ENCODE peak calls at places on chromosomes 4 and X, in nine cellular contexts. One of them, this sample, is unnamed.

GRCh38 chr4:107349266-107349665 is 313.2 kb upstream of the DKK2 start:
- DNase-seq in tibial nerve: no peak
- DNase-seq in body of pancreas: no peak
- DNase-seq in spleen: no peak
- DNase-seq in endothelial cell of umbilical vein: no peak
- DNase-seq in heart left ventricle: no peak
- DNase-seq in suprapubic skin: no peak
- DNase-seq in stomach: no peak
- DNase-seq in thyroid gland: no peak
- DNase-seq in this sample: no peak

GRCh38 chr4:123312951-123313592 is 83.5 kb upstream of the SPRY1 start:
- DNase-seq in tibial nerve: no peak
- DNase-seq in body of pancreas: no peak
- DNase-seq in spleen: no peak
- DNase-seq in endothelial cell of umbilical vein: no peak
- DNase-seq in heart left ventricle: no peak
- DNase-seq in suprapubic skin: no peak
- DNase-seq in stomach: no peak
- DNase-seq in thyroid gland: no peak
- DNase-seq in this sample: no peak

GRCh38 chr4:185726931-185727330 is 85.1 kb downstream of the SORBS2 start:
- DNase-seq in tibial nerve: no peak
- DNase-seq in body of pancreas: peak; percentile 55
- DNase-seq in spleen: no peak
- DNase-seq in endothelial cell of umbilical vein: no peak
- DNase-seq in heart left ventricle: no peak
- DNase-seq in suprapubic skin: no peak
- DNase-seq in stomach: no peak
- DNase-seq in thyroid gland: no peak
- DNase-seq in this sample: no peak

GRCh38 chr4:7242766-7243165 is 50.4 kb downstream of the SORCS2 start:
- DNase-seq in tibial nerve: no peak
- DNase-seq in body of pancreas: no peak
- DNase-seq in spleen: no peak
- DNase-seq in endothelial cell of umbilical vein: no peak
- DNase-seq in heart left ventricle: peak; percentile 42
- DNase-seq in suprapubic skin: no peak
- DNase-seq in stomach: no peak
- DNase-seq in thyroid gland: no peak
- DNase-seq in this sample: no peak

GRCh38 chrX:30971761-30972603 is 82.9 kb upstream of the TAB3 start:
- DNase-seq in tibial nerve: no peak
- DNase-seq in body of pancreas: peak; percentile 35
- DNase-seq in spleen: no peak
- DNase-seq in endothelial cell of umbilical vein: peak; percentile 23
- DNase-seq in heart left ventricle: no peak
- DNase-seq in suprapubic skin: no peak
- DNase-seq in stomach: peak; percentile 35
- DNase-seq in thyroid gland: peak; percentile 11
- DNase-seq in this sample: no peak

GRCh38 chr4:169619518-169619957 is 840 bp upstream of the CLCN3 start:
- DNase-seq in tibial nerve: peak; percentile 39
- DNase-seq in body of pancreas: peak; percentile 79
- DNase-seq in spleen: peak; percentile 80
- DNase-seq in endothelial cell of umbilical vein: peak; percentile 73
- DNase-seq in heart left ventricle: no peak
- DNase-seq in suprapubic skin: no peak
- DNase-seq in stomach: peak; percentile 67
- DNase-seq in thyroid gland: peak; percentile 57
- DNase-seq in this sample: peak; percentile 40

GRCh38 chr4:171002246-171002645 is 811.0 kb upstream of the GALNTL6 start:
- DNase-seq in tibial nerve: no peak
- DNase-seq in body of pancreas: no peak
- DNase-seq in spleen: no peak
- DNase-seq in endothelial cell of umbilical vein: no peak
- DNase-seq in heart left ventricle: no peak
- DNase-seq in suprapubic skin: no peak
- DNase-seq in stomach: no peak
- DNase-seq in thyroid gland: no peak
- DNase-seq in this sample: no peak

GRCh38 chr4:3642056-3642630 is 109.9 kb upstream of the LRPAP1 start:
- DNase-seq in tibial nerve: no peak
- DNase-seq in body of pancreas: no peak
- DNase-seq in spleen: peak; percentile 54
- DNase-seq in endothelial cell of umbilical vein: no peak
- DNase-seq in heart left ventricle: peak; percentile 34
- DNase-seq in suprapubic skin: no peak
- DNase-seq in stomach: no peak
- DNase-seq in thyroid gland: no peak
- DNase-seq in this sample: no peak

GRCh38 chr4:94409375-94409679 is 42.4 kb upstream of the PDLIM5 start:
- DNase-seq in tibial nerve: no peak
- DNase-seq in body of pancreas: no peak
- DNase-seq in spleen: no peak
- DNase-seq in endothelial cell of umbilical vein: no peak
- DNase-seq in heart left ventricle: no peak
- DNase-seq in suprapubic skin: no peak
- DNase-seq in stomach: no peak
- DNase-seq in thyroid gland: no peak
- DNase-seq in this sample: no peak

GRCh38 chrX:46704767-46705386 is 54.0 kb downstream of the SLC9A7 start:
- DNase-seq in tibial nerve: no peak
- DNase-seq in body of pancreas: no peak
- DNase-seq in spleen: no peak
- DNase-seq in endothelial cell of umbilical vein: peak; percentile 39
- DNase-seq in heart left ventricle: no peak
- DNase-seq in suprapubic skin: no peak
- DNase-seq in stomach: no peak
- DNase-seq in thyroid gland: no peak
- DNase-seq in this sample: no peak

GRCh38 chrX:153475751-153476281 is 5.4 kb upstream of the HAUS7 start:
- DNase-seq in tibial nerve: no peak
- DNase-seq in body of pancreas: no peak
- DNase-seq in spleen: no peak
- DNase-seq in endothelial cell of umbilical vein: no peak
- DNase-seq in heart left ventricle: no peak
- DNase-seq in suprapubic skin: no peak
- DNase-seq in stomach: no peak
- DNase-seq in thyroid gland: no peak
- DNase-seq in this sample: no peak
- H3K27ac ChIP-seq in tibial nerve: no peak overlapping the region
- H3K27ac ChIP-seq in body of pancreas: no peak overlapping the region
- H3K27ac ChIP-seq in spleen: no peak overlapping the region
- H3K27ac ChIP-seq in endothelial cell of umbilical vein: peak overlapping the region; percentile 73
- H3K27ac ChIP-seq in heart left ventricle: peak overlapping the region; percentile 70
- H3K27ac ChIP-seq in suprapubic skin: no peak overlapping the region
- H3K27ac ChIP-seq in stomach: no peak overlapping the region
- H3K27ac ChIP-seq in thyroid gland: no peak overlapping the region
- H3K27ac ChIP-seq in this sample: no peak overlapping the region

GRCh38 chr4:139171878-139172691 is 4.9 kb downstream of the ELF2 start:
- DNase-seq in tibial nerve: no peak
- DNase-seq in body of pancreas: no peak
- DNase-seq in spleen: no peak
- DNase-seq in endothelial cell of umbilical vein: no peak
- DNase-seq in heart left ventricle: no peak
- DNase-seq in suprapubic skin: no peak
- DNase-seq in stomach: no peak
- DNase-seq in thyroid gland: no peak
- DNase-seq in this sample: no peak

GRCh38 chr4:139175647-139176298 is 1.2 kb downstream of the ELF2 start:
- DNase-seq in tibial nerve: no peak
- DNase-seq in body of pancreas: no peak
- DNase-seq in spleen: no peak
- DNase-seq in endothelial cell of umbilical vein: no peak
- DNase-seq in heart left ventricle: no peak
- DNase-seq in suprapubic skin: no peak
- DNase-seq in stomach: no peak
- DNase-seq in thyroid gland: no peak
- DNase-seq in this sample: no peak

GRCh38 chr4:139177888-139178609 is 1.0 kb upstream of the ELF2 start:
- DNase-seq in tibial nerve: peak; percentile 91
- DNase-seq in body of pancreas: peak; percentile 97
- DNase-seq in spleen: peak; percentile 98
- DNase-seq in endothelial cell of umbilical vein: peak; percentile 96
- DNase-seq in heart left ventricle: peak; percentile 97
- DNase-seq in suprapubic skin: peak; percentile 96
- DNase-seq in stomach: peak; percentile 96
- DNase-seq in thyroid gland: peak; percentile 96
- DNase-seq in this sample: peak; percentile 93

GRCh38 chr4:139176299-139177048 is 544 bp downstream of the ELF2 start:
- DNase-seq in tibial nerve: peak; percentile 77
- DNase-seq in body of pancreas: peak; percentile 86
- DNase-seq in spleen: peak; percentile 95
- DNase-seq in endothelial cell of umbilical vein: peak; percentile 84
- DNase-seq in heart left ventricle: peak; percentile 93
- DNase-seq in suprapubic skin: peak; percentile 92
- DNase-seq in stomach: peak; percentile 91
- DNase-seq in thyroid gland: peak; percentile 83
- DNase-seq in this sample: peak; percentile 80

DNA sequence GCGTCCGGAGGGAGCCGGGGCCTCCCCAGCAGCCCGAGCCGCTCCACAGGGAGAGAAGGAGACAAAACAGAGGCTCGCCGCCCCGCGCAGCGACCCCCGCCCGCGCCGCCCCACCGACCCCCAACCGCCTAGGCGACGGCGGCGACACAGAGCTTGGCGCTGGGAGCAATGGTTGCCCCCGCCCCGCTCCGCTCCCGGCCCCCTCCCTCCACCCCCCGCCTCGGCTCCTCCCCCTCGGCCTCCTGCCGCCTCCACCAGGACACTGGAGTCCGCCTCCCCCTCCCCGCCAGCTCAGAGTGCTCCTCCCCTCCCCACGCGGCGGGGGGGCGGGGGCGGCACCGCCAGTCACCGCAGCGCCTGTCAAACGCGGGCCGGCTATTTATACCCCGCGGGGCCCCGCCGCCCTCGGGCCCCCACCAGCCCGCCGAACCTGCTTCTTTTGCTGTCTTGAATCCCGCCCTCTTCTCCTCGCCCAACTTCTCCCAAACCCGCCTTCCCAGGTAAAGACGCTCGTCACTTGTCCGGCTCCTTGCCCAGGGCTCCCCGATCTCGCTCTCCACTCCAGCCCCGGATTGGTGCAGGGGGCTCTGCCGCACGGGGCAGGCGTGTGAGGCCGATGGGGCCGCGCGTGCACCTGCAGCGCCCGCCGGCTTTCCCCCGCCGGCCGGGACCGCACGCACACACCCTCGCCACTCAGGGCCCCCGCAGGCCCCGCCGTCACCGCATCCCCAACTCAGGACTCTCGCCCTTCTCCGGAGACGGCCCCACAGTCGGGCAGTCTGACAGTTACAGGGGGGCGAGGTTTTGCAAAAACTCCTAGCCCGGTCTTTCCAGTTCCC is at the start of gene ELF2:
- DNase-seq in tibial nerve: peak; percentile 88
- DNase-seq in body of pancreas: peak; percentile 95
- DNase-seq in spleen: peak; percentile 98
- DNase-seq in endothelial cell of umbilical vein: peak; percentile 84
- DNase-seq in heart left ventricle: peak; percentile 97
- DNase-seq in suprapubic skin: peak; percentile 96
- DNase-seq in stomach: peak; percentile 94
- DNase-seq in thyroid gland: peak; percentile 93
- DNase-seq in this sample: peak; percentile 95
- TF ChIP-seq POLR2A in tibial nerve: peak; percentile 8
- TF ChIP-seq POLR2A in body of pancreas: no peak
- TF ChIP-seq POLR2A in spleen: no peak
- TF ChIP-seq POLR2A in endothelial cell of umbilical vein: no peak
- TF ChIP-seq POLR2A in heart left ventricle: peak; percentile 11
- TF ChIP-seq POLR2A in suprapubic skin: no peak
- TF ChIP-seq POLR2A in stomach: no peak
- TF ChIP-seq POLR2A in thyroid gland: no peak
- TF ChIP-seq POLR2A in this sample: peak; percentile 50

DNA sequence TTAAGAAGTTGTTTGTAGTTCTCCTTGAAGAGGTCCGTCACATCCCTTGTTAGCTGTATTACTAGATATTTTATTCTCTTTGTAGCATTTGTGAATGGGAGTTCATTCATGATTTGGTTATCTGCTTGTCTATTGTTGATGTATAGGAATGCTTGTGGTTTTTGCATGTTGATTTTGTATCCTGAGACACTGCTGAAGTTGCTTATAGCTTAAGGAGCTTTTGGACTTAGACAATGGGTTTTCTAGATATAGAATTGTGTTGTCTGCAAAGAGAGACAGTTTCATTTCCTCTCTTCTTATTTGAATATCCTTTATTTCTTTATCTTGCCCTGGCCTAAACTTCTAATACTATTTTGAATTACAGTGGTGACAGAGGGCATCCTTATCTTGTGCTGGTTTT is 52.1 kb upstream of the GRID2 start:
- DNase-seq in tibial nerve: no peak
- DNase-seq in body of pancreas: no peak
- DNase-seq in spleen: no peak
- DNase-seq in endothelial cell of umbilical vein: no peak
- DNase-seq in heart left ventricle: no peak
- DNase-seq in suprapubic skin: no peak
- DNase-seq in stomach: no peak
- DNase-seq in thyroid gland: no peak
- DNase-seq in this sample: no peak
- H3K9me3 ChIP-seq in tibial nerve: no peaks in the 10 kb centered on the region
- H3K9me3 ChIP-seq in body of pancreas: no peaks in the 10 kb centered on the region
- H3K9me3 ChIP-seq in spleen: peaks cover 3% of the 10 kb centered on the region
- H3K9me3 ChIP-seq in endothelial cell of umbilical vein: no peaks in the 10 kb centered on the region
- H3K9me3 ChIP-seq in heart left ventricle: no peaks in the 10 kb centered on the region
- H3K9me3 ChIP-seq in suprapubic skin: peaks cover 6% of the 10 kb centered on the region
- H3K9me3 ChIP-seq in stomach: peaks cover 25% of the 10 kb centered on the region
- H3K9me3 ChIP-seq in thyroid gland: no peaks in the 10 kb centered on the region
- H3K9me3 ChIP-seq in this sample: no peaks in the 10 kb centered on the region

GRCh38 chr4:53364624-53365023 is 1.2 kb downstream of the SCFD2 start:
- DNase-seq in tibial nerve: no peak
- DNase-seq in body of pancreas: no peak
- DNase-seq in spleen: no peak
- DNase-seq in endothelial cell of umbilical vein: no peak
- DNase-seq in heart left ventricle: no peak
- DNase-seq in suprapubic skin: no peak
- DNase-seq in stomach: no peak
- DNase-seq in thyroid gland: no peak
- DNase-seq in this sample: no peak

GRCh38 chr4:53362093-53362492 is 3.8 kb downstream of the SCFD2 start:
- DNase-seq in tibial nerve: no peak
- DNase-seq in body of pancreas: no peak
- DNase-seq in spleen: no peak
- DNase-seq in endothelial cell of umbilical vein: no peak
- DNase-seq in heart left ventricle: no peak
- DNase-seq in suprapubic skin: no peak
- DNase-seq in stomach: no peak
- DNase-seq in thyroid gland: no peak
- DNase-seq in this sample: no peak

GRCh38 chr4:53366301-53366716 is 448 bp upstream of the SCFD2 start:
- DNase-seq in tibial nerve: no peak
- DNase-seq in body of pancreas: no peak
- DNase-seq in spleen: no peak
- DNase-seq in endothelial cell of umbilical vein: no peak
- DNase-seq in heart left ventricle: no peak
- DNase-seq in suprapubic skin: no peak
- DNase-seq in stomach: no peak
- DNase-seq in thyroid gland: no peak
- DNase-seq in this sample: no peak

GRCh38 chr4:53365486-53366300 is at the start of gene SCFD2:
- DNase-seq in tibial nerve: peak; percentile 100
- DNase-seq in body of pancreas: peak; percentile 99
- DNase-seq in spleen: peak; percentile 97
- DNase-seq in endothelial cell of umbilical vein: peak; percentile 96
- DNase-seq in heart left ventricle: peak; percentile 96
- DNase-seq in suprapubic skin: peak; percentile 99
- DNase-seq in stomach: peak; percentile 98
- DNase-seq in thyroid gland: peak; percentile 97
- DNase-seq in this sample: peak; percentile 96

GRCh38 chr4:53365121-53365485 is 758 bp downstream of the SCFD2 start:
- DNase-seq in tibial nerve: no peak
- DNase-seq in body of pancreas: peak; percentile 7
- DNase-seq in spleen: no peak
- DNase-seq in endothelial cell of umbilical vein: no peak
- DNase-seq in heart left ventricle: no peak
- DNase-seq in suprapubic skin: no peak
- DNase-seq in stomach: no peak
- DNase-seq in thyroid gland: no peak
- DNase-seq in this sample: no peak
- H3K27ac ChIP-seq in tibial nerve: no peak overlapping the region
- H3K27ac ChIP-seq in body of pancreas: no peak overlapping the region
- H3K27ac ChIP-seq in spleen: no peak overlapping the region
- H3K27ac ChIP-seq in endothelial cell of umbilical vein: no peak overlapping the region
- H3K27ac ChIP-seq in heart left ventricle: peak overlapping the region; percentile 84
- H3K27ac ChIP-seq in suprapubic skin: peak overlapping the region; percentile 47
- H3K27ac ChIP-seq in stomach: peak overlapping the region; percentile 65
- H3K27ac ChIP-seq in thyroid gland: no peak overlapping the region
- H3K27ac ChIP-seq in this sample: peak overlapping the region; percentile 78